ENCODE peak calls at places on chromosome 1, in seven cellular contexts. J, G, B, T, W, Q and O are unnamed samples.

GRCh38 chr1:234884006-234884405 is 244.6 kb downstream of the TOMM20 start:
- DNase-seq in J (no peak), G (no peak), B (no peak), T (no peak), W (no peak), Q (no peak), O (no peak)

GRCh38 chr1:107877092-107877491 is 87.9 kb downstream of the VAV3 start:
- DNase-seq in J (no peak), G (no peak), B (peak), T (no peak), W (no peak), Q (no peak), O (no peak)

GRCh38 chr1:240559781-240560180 is 52.2 kb downstream of the GREM2 start:
- DNase-seq in J (no peak), G (no peak), B (no peak), T (no peak), W (no peak), Q (no peak), O (no peak)

GRCh38 chr1:38474738-38475623 is 384.6 kb downstream of the RRAGC start:
- DNase-seq in J (no peak), G (no peak), B (no peak), T (no peak), W (no peak), Q (peak), O (no peak)

GRCh38 chr1:61606448-61607312 is 118.3 kb downstream of the TM2D1 start:
- DNase-seq in J (no peak), G (no peak), B (no peak), T (no peak), W (no peak), Q (no peak), O (peak)

GRCh38 chr1:153928776-153929432 is 6.1 kb upstream of the GATAD2B start:
- DNase-seq in J (no peak), G (no peak), B (no peak), T (no peak), W (no peak), Q (no peak), O (no peak)

GRCh38 chr1:145961425-145962156 is 2.8 kb downstream of the ANKRD34A start:
- DNase-seq in J (peak), G (peak), B (no peak), T (no peak), W (no peak), Q (no peak), O (peak)

GRCh38 chr1:228267962-228268890 is 60.4 kb downstream of the OBSCN start:
- DNase-seq in J (no peak), G (no peak), B (no peak), T (no peak), W (no peak), Q (no peak), O (no peak)

GRCh38 chr1:6205849-6206845 is at the start of gene RNF207:
- DNase-seq in J (peak), G (peak), B (no peak), T (no peak), W (no peak), Q (peak), O (no peak)

GRCh38 chr1:26164036-26164927 is 4.5 kb downstream of the C1orf232 start:
- DNase-seq in J (peak), G (peak), B (no peak), T (no peak), W (peak), Q (peak), O (no peak)

GRCh38 chr1:7576946-7577657 is 194.0 kb upstream of the VAMP3 start:
- DNase-seq in J (no peak), G (no peak), B (no peak), T (no peak), W (no peak), Q (no peak), O (no peak)

GRCh38 chr1:42403880-42404400 is 23.3 kb downstream of the RIMKLA start:
- DNase-seq in J (peak), G (no peak), B (no peak), T (no peak), W (no peak), Q (no peak), O (no peak)